ENCODE peak calls at places on chromosomes 7 and 10, in seven cellular contexts. One of them, this sample, is unnamed.

GRCh38 chr7:74026406-74027123 is 1.4 kb upstream of the ELN start:
- DNase-seq in RWPE1: peak; percentile 59
- DNase-seq in GM10248: peak; percentile 86
- DNase-seq in stomach: peak; percentile 77
- DNase-seq in activated CD4-positive, CD25-positive, alpha-beta regulatory T cell treated with anti-CD3 and anti-CD28 coated beads, Interleukin-2, amount 50 U/mL, for 72 hours: peak; percentile 74
- DNase-seq in lung microvascular endothelial cell: peak; percentile 56
- DNase-seq in activated naive CD8-positive, alpha-beta T cell treated with anti-CD3 and anti-CD28 coated beads, Interleukin-2, amount 50 U/mL, for 24 hours: peak; percentile 75
- DNase-seq in this sample: peak; percentile 88

GRCh38 chr7:132783824-132784223 is 207.6 kb upstream of the PLXNA4 start:
- DNase-seq in activated naive CD8-positive, alpha-beta T cell treated with anti-CD3 and anti-CD28 coated beads, Interleukin-2, amount 50 U/mL, for 24 hours: no peak
- DNase-seq in GM10248: no peak
- DNase-seq in lung microvascular endothelial cell: peak; percentile 61
- DNase-seq in stomach: no peak
- DNase-seq in activated CD4-positive, CD25-positive, alpha-beta regulatory T cell treated with anti-CD3 and anti-CD28 coated beads, Interleukin-2, amount 50 U/mL, for 72 hours: no peak
- DNase-seq in RWPE1: peak; percentile 79
- DNase-seq in this sample: no peak

GRCh38 chr7:214410-215212 is 22.2 kb downstream of the FAM20C start:
- DNase-seq in RWPE1: peak; percentile 79
- DNase-seq in GM10248: no peak
- DNase-seq in lung microvascular endothelial cell: peak; percentile 17
- DNase-seq in activated naive CD8-positive, alpha-beta T cell treated with anti-CD3 and anti-CD28 coated beads, Interleukin-2, amount 50 U/mL, for 24 hours: no peak
- DNase-seq in activated CD4-positive, CD25-positive, alpha-beta regulatory T cell treated with anti-CD3 and anti-CD28 coated beads, Interleukin-2, amount 50 U/mL, for 72 hours: no peak
- DNase-seq in stomach: peak; percentile 73
- DNase-seq in this sample: no peak

GRCh38 chr7:151439855-151440798 is at the start of gene CRYGN:
- DNase-seq in activated naive CD8-positive, alpha-beta T cell treated with anti-CD3 and anti-CD28 coated beads, Interleukin-2, amount 50 U/mL, for 24 hours: peak; percentile 19
- DNase-seq in activated CD4-positive, CD25-positive, alpha-beta regulatory T cell treated with anti-CD3 and anti-CD28 coated beads, Interleukin-2, amount 50 U/mL, for 72 hours: no peak
- DNase-seq in lung microvascular endothelial cell: no peak
- DNase-seq in GM10248: no peak
- DNase-seq in stomach: no peak
- DNase-seq in RWPE1: no peak
- DNase-seq in this sample: no peak

GRCh38 chr7:119896386-119896785 is 376.6 kb upstream of the KCND2 start:
- DNase-seq in RWPE1: no peak
- DNase-seq in activated naive CD8-positive, alpha-beta T cell treated with anti-CD3 and anti-CD28 coated beads, Interleukin-2, amount 50 U/mL, for 24 hours: no peak
- DNase-seq in activated CD4-positive, CD25-positive, alpha-beta regulatory T cell treated with anti-CD3 and anti-CD28 coated beads, Interleukin-2, amount 50 U/mL, for 72 hours: no peak
- DNase-seq in stomach: no peak
- DNase-seq in GM10248: no peak
- DNase-seq in lung microvascular endothelial cell: no peak
- DNase-seq in this sample: no peak

GRCh38 chr10:113616244-113617074 is 47.4 kb downstream of the NRAP start:
- DNase-seq in activated naive CD8-positive, alpha-beta T cell treated with anti-CD3 and anti-CD28 coated beads, Interleukin-2, amount 50 U/mL, for 24 hours: no peak
- DNase-seq in lung microvascular endothelial cell: peak; percentile 35
- DNase-seq in activated CD4-positive, CD25-positive, alpha-beta regulatory T cell treated with anti-CD3 and anti-CD28 coated beads, Interleukin-2, amount 50 U/mL, for 72 hours: no peak
- DNase-seq in RWPE1: no peak
- DNase-seq in stomach: no peak
- DNase-seq in GM10248: no peak
- DNase-seq in this sample: no peak

GRCh38 chr10:2888403-2889004 is 178.8 kb upstream of the PFKP start:
- DNase-seq in lung microvascular endothelial cell: no peak
- DNase-seq in activated CD4-positive, CD25-positive, alpha-beta regulatory T cell treated with anti-CD3 and anti-CD28 coated beads, Interleukin-2, amount 50 U/mL, for 72 hours: no peak
- DNase-seq in RWPE1: no peak
- DNase-seq in stomach: no peak
- DNase-seq in GM10248: no peak
- DNase-seq in activated naive CD8-positive, alpha-beta T cell treated with anti-CD3 and anti-CD28 coated beads, Interleukin-2, amount 50 U/mL, for 24 hours: no peak
- DNase-seq in this sample: no peak

GRCh38 chr7:40804477-40805215 is 669.8 kb downstream of the SUGCT start:
- DNase-seq in GM10248: no peak
- DNase-seq in activated naive CD8-positive, alpha-beta T cell treated with anti-CD3 and anti-CD28 coated beads, Interleukin-2, amount 50 U/mL, for 24 hours: no peak
- DNase-seq in activated CD4-positive, CD25-positive, alpha-beta regulatory T cell treated with anti-CD3 and anti-CD28 coated beads, Interleukin-2, amount 50 U/mL, for 72 hours: no peak
- DNase-seq in stomach: no peak
- DNase-seq in lung microvascular endothelial cell: no peak
- DNase-seq in RWPE1: no peak
- DNase-seq in this sample: no peak

GRCh38 chr7:125030756-125031387 is 101.2 kb upstream of the POT1 start:
- DNase-seq in activated CD4-positive, CD25-positive, alpha-beta regulatory T cell treated with anti-CD3 and anti-CD28 coated beads, Interleukin-2, amount 50 U/mL, for 72 hours: no peak
- DNase-seq in GM10248: no peak
- DNase-seq in stomach: no peak
- DNase-seq in RWPE1: no peak
- DNase-seq in lung microvascular endothelial cell: no peak
- DNase-seq in activated naive CD8-positive, alpha-beta T cell treated with anti-CD3 and anti-CD28 coated beads, Interleukin-2, amount 50 U/mL, for 24 hours: no peak
- DNase-seq in this sample: no peak

GRCh38 chr10:100370976-100371706 is 24.1 kb downstream of the SCD start:
- DNase-seq in RWPE1: peak; percentile 83
- DNase-seq in stomach: peak; percentile 83
- DNase-seq in activated CD4-positive, CD25-positive, alpha-beta regulatory T cell treated with anti-CD3 and anti-CD28 coated beads, Interleukin-2, amount 50 U/mL, for 72 hours: peak; percentile 59
- DNase-seq in lung microvascular endothelial cell: peak; percentile 71
- DNase-seq in activated naive CD8-positive, alpha-beta T cell treated with anti-CD3 and anti-CD28 coated beads, Interleukin-2, amount 50 U/mL, for 24 hours: peak; percentile 78
- DNase-seq in GM10248: peak; percentile 54
- DNase-seq in this sample: no peak

GRCh38 chr7:151046603-151047573 is 1.4 kb upstream of the ASIC3 start:
- DNase-seq in activated naive CD8-positive, alpha-beta T cell treated with anti-CD3 and anti-CD28 coated beads, Interleukin-2, amount 50 U/mL, for 24 hours: no peak
- DNase-seq in activated CD4-positive, CD25-positive, alpha-beta regulatory T cell treated with anti-CD3 and anti-CD28 coated beads, Interleukin-2, amount 50 U/mL, for 72 hours: no peak
- DNase-seq in GM10248: no peak
- DNase-seq in RWPE1: peak; percentile 20
- DNase-seq in stomach: no peak
- DNase-seq in lung microvascular endothelial cell: no peak
- DNase-seq in this sample: no peak

GRCh38 chr7:55305130-55305529 is 60.0 kb upstream of the LANCL2 start:
- DNase-seq in lung microvascular endothelial cell: no peak
- DNase-seq in activated CD4-positive, CD25-positive, alpha-beta regulatory T cell treated with anti-CD3 and anti-CD28 coated beads, Interleukin-2, amount 50 U/mL, for 72 hours: no peak
- DNase-seq in GM10248: no peak
- DNase-seq in activated naive CD8-positive, alpha-beta T cell treated with anti-CD3 and anti-CD28 coated beads, Interleukin-2, amount 50 U/mL, for 24 hours: no peak
- DNase-seq in RWPE1: no peak
- DNase-seq in stomach: no peak
- DNase-seq in this sample: no peak

GRCh38 chr7:6376820-6377219 is 70.9 kb downstream of the DAGLB start:
- DNase-seq in GM10248: no peak
- DNase-seq in RWPE1: no peak
- DNase-seq in activated naive CD8-positive, alpha-beta T cell treated with anti-CD3 and anti-CD28 coated beads, Interleukin-2, amount 50 U/mL, for 24 hours: no peak
- DNase-seq in activated CD4-positive, CD25-positive, alpha-beta regulatory T cell treated with anti-CD3 and anti-CD28 coated beads, Interleukin-2, amount 50 U/mL, for 72 hours: no peak
- DNase-seq in lung microvascular endothelial cell: no peak
- DNase-seq in stomach: no peak
- DNase-seq in this sample: no peak

This sample was measured in GM13977.